ENCODE peak calls at places on chromosomes 16 and 17, in eight cellular contexts. One of them, this sample, is unnamed.

GRCh38 chr17:43380307-43380706 is 18.5 kb upstream of the ARL4D start:
- DNase-seq in psoas muscle: no peak
- DNase-seq in stimulated activated naive CD8-positive, alpha-beta T cell treated with anti-CD3 and anti-CD28 coated beads, Interleukin-15, amount 100 ng/mL, for 72 hours: no peak
- DNase-seq in HS-5: no peak
- DNase-seq in HFFc6: no peak
- DNase-seq in A172: no peak
- DNase-seq in midbrain: no peak
- DNase-seq in T-helper 17 cell: no peak
- DNase-seq in this sample: no peak

GRCh38 chr16:10862432-10862831 is 14.6 kb upstream of the CIITA start:
- DNase-seq in psoas muscle: no peak
- DNase-seq in stimulated activated naive CD8-positive, alpha-beta T cell treated with anti-CD3 and anti-CD28 coated beads, Interleukin-15, amount 100 ng/mL, for 72 hours: no peak
- DNase-seq in HS-5: peak; percentile 90
- DNase-seq in HFFc6: peak; percentile 49
- DNase-seq in A172: peak; percentile 95
- DNase-seq in midbrain: no peak
- DNase-seq in T-helper 17 cell: no peak
- DNase-seq in this sample: peak; percentile 26

GRCh38 chr16:22641030-22641671 is 130.5 kb downstream of the NPIPB5 start:
- DNase-seq in psoas muscle: no peak
- DNase-seq in stimulated activated naive CD8-positive, alpha-beta T cell treated with anti-CD3 and anti-CD28 coated beads, Interleukin-15, amount 100 ng/mL, for 72 hours: no peak
- DNase-seq in HS-5: no peak
- DNase-seq in HFFc6: peak; percentile 41
- DNase-seq in A172: peak; percentile 21
- DNase-seq in midbrain: no peak
- DNase-seq in T-helper 17 cell: no peak
- DNase-seq in this sample: peak; percentile 32

GRCh38 chr17:58324409-58325288 is 3.9 kb downstream of the TSPOAP1 start:
- DNase-seq in psoas muscle: peak; percentile 75
- DNase-seq in stimulated activated naive CD8-positive, alpha-beta T cell treated with anti-CD3 and anti-CD28 coated beads, Interleukin-15, amount 100 ng/mL, for 72 hours: peak; percentile 48
- DNase-seq in HS-5: no peak
- DNase-seq in HFFc6: no peak
- DNase-seq in A172: no peak
- DNase-seq in midbrain: peak; percentile 24
- DNase-seq in T-helper 17 cell: no peak
- DNase-seq in this sample: peak; percentile 42

GRCh38 chr16:77157346-77157745 is 33.6 kb upstream of the MON1B start:
- DNase-seq in psoas muscle: no peak
- DNase-seq in stimulated activated naive CD8-positive, alpha-beta T cell treated with anti-CD3 and anti-CD28 coated beads, Interleukin-15, amount 100 ng/mL, for 72 hours: no peak
- DNase-seq in HS-5: no peak
- DNase-seq in HFFc6: no peak
- DNase-seq in A172: no peak
- DNase-seq in midbrain: no peak
- DNase-seq in T-helper 17 cell: no peak
- DNase-seq in this sample: no peak

GRCh38 chr16:69448470-69449193 is 24.2 kb downstream of the CYB5B start:
- DNase-seq in psoas muscle: no peak
- DNase-seq in stimulated activated naive CD8-positive, alpha-beta T cell treated with anti-CD3 and anti-CD28 coated beads, Interleukin-15, amount 100 ng/mL, for 72 hours: no peak
- DNase-seq in HS-5: no peak
- DNase-seq in HFFc6: peak; percentile 56
- DNase-seq in A172: no peak
- DNase-seq in midbrain: no peak
- DNase-seq in T-helper 17 cell: no peak
- DNase-seq in this sample: no peak

GRCh38 chr16:87190288-87191240 is 126.6 kb downstream of the C16orf95 start:
- DNase-seq in psoas muscle: no peak
- DNase-seq in stimulated activated naive CD8-positive, alpha-beta T cell treated with anti-CD3 and anti-CD28 coated beads, Interleukin-15, amount 100 ng/mL, for 72 hours: no peak
- DNase-seq in HS-5: no peak
- DNase-seq in HFFc6: no peak
- DNase-seq in A172: peak; percentile 59
- DNase-seq in midbrain: no peak
- DNase-seq in T-helper 17 cell: no peak
- DNase-seq in this sample: peak; percentile 41

GRCh38 chr17:40671282-40671681 is 6.3 kb upstream of the KRT222 start:
- DNase-seq in psoas muscle: no peak
- DNase-seq in stimulated activated naive CD8-positive, alpha-beta T cell treated with anti-CD3 and anti-CD28 coated beads, Interleukin-15, amount 100 ng/mL, for 72 hours: no peak
- DNase-seq in HS-5: no peak
- DNase-seq in HFFc6: no peak
- DNase-seq in A172: no peak
- DNase-seq in midbrain: no peak
- DNase-seq in T-helper 17 cell: no peak
- DNase-seq in this sample: no peak

GRCh38 chr17:36942631-36943125 is 5.4 kb downstream of the LHX1 start:
- DNase-seq in psoas muscle: no peak
- DNase-seq in stimulated activated naive CD8-positive, alpha-beta T cell treated with anti-CD3 and anti-CD28 coated beads, Interleukin-15, amount 100 ng/mL, for 72 hours: peak; percentile 30
- DNase-seq in HS-5: no peak
- DNase-seq in HFFc6: no peak
- DNase-seq in A172: no peak
- DNase-seq in midbrain: no peak
- DNase-seq in T-helper 17 cell: no peak
- DNase-seq in this sample: no peak

GRCh38 chr16:18802755-18803218 is 1.4 kb upstream of the ARL6IP1 start:
- DNase-seq in psoas muscle: no peak
- DNase-seq in stimulated activated naive CD8-positive, alpha-beta T cell treated with anti-CD3 and anti-CD28 coated beads, Interleukin-15, amount 100 ng/mL, for 72 hours: no peak
- DNase-seq in HS-5: no peak
- DNase-seq in HFFc6: no peak
- DNase-seq in A172: no peak
- DNase-seq in midbrain: no peak
- DNase-seq in T-helper 17 cell: no peak
- DNase-seq in this sample: no peak

GRCh38 chr16:48384305-48384981 is 770 bp downstream of the SIAH1 start:
- DNase-seq in psoas muscle: peak; percentile 80
- DNase-seq in stimulated activated naive CD8-positive, alpha-beta T cell treated with anti-CD3 and anti-CD28 coated beads, Interleukin-15, amount 100 ng/mL, for 72 hours: peak; percentile 34
- DNase-seq in HS-5: no peak
- DNase-seq in HFFc6: no peak
- DNase-seq in A172: peak; percentile 22
- DNase-seq in midbrain: peak; percentile 51
- DNase-seq in T-helper 17 cell: peak; percentile 37
- DNase-seq in this sample: peak; percentile 47

GRCh38 chr17:37527249-37527851 is 37.7 kb downstream of the DUSP14 start:
- DNase-seq in psoas muscle: no peak
- DNase-seq in stimulated activated naive CD8-positive, alpha-beta T cell treated with anti-CD3 and anti-CD28 coated beads, Interleukin-15, amount 100 ng/mL, for 72 hours: no peak
- DNase-seq in HS-5: no peak
- DNase-seq in HFFc6: peak; percentile 64
- DNase-seq in A172: peak; percentile 49
- DNase-seq in midbrain: peak; percentile 12
- DNase-seq in T-helper 17 cell: no peak
- DNase-seq in this sample: peak; percentile 70

GRCh38 chr16:89444151-89444723 is 46.1 kb downstream of the ANKRD11 start:
- DNase-seq in psoas muscle: no peak
- DNase-seq in stimulated activated naive CD8-positive, alpha-beta T cell treated with anti-CD3 and anti-CD28 coated beads, Interleukin-15, amount 100 ng/mL, for 72 hours: no peak
- DNase-seq in HS-5: no peak
- DNase-seq in HFFc6: no peak
- DNase-seq in A172: no peak
- DNase-seq in midbrain: no peak
- DNase-seq in T-helper 17 cell: no peak
- DNase-seq in this sample: no peak

GRCh38 chr17:44926841-44927525 is 11.7 kb upstream of the GFAP start:
- DNase-seq in psoas muscle: no peak
- DNase-seq in stimulated activated naive CD8-positive, alpha-beta T cell treated with anti-CD3 and anti-CD28 coated beads, Interleukin-15, amount 100 ng/mL, for 72 hours: no peak
- DNase-seq in HS-5: no peak
- DNase-seq in HFFc6: no peak
- DNase-seq in A172: no peak
- DNase-seq in midbrain: no peak
- DNase-seq in T-helper 17 cell: no peak
- DNase-seq in this sample: no peak

GRCh38 chr17:2102931-2103398 is 48.1 kb downstream of the HIC1 start:
- DNase-seq in psoas muscle: no peak
- DNase-seq in stimulated activated naive CD8-positive, alpha-beta T cell treated with anti-CD3 and anti-CD28 coated beads, Interleukin-15, amount 100 ng/mL, for 72 hours: no peak
- DNase-seq in HS-5: peak; percentile 53
- DNase-seq in HFFc6: peak; percentile 78
- DNase-seq in A172: peak; percentile 77
- DNase-seq in midbrain: no peak
- DNase-seq in T-helper 17 cell: no peak
- DNase-seq in this sample: no peak

GRCh38 chr16:19419691-19420060 is 2.0 kb downstream of the TMC5 start:
- DNase-seq in psoas muscle: no peak
- DNase-seq in stimulated activated naive CD8-positive, alpha-beta T cell treated with anti-CD3 and anti-CD28 coated beads, Interleukin-15, amount 100 ng/mL, for 72 hours: no peak
- DNase-seq in HS-5: peak; percentile 25
- DNase-seq in HFFc6: no peak
- DNase-seq in A172: peak; percentile 91
- DNase-seq in midbrain: no peak
- DNase-seq in T-helper 17 cell: no peak
- DNase-seq in this sample: no peak

GRCh38 chr16:12311309-12311708 is 334.8 kb downstream of the SNX29 start:
- DNase-seq in psoas muscle: no peak
- DNase-seq in stimulated activated naive CD8-positive, alpha-beta T cell treated with anti-CD3 and anti-CD28 coated beads, Interleukin-15, amount 100 ng/mL, for 72 hours: no peak
- DNase-seq in HS-5: no peak
- DNase-seq in HFFc6: no peak
- DNase-seq in A172: no peak
- DNase-seq in midbrain: no peak
- DNase-seq in T-helper 17 cell: no peak
- DNase-seq in this sample: no peak

GRCh38 chr16:64434526-64435069 is 687.3 kb downstream of the CDH11 start:
- DNase-seq in psoas muscle: no peak
- DNase-seq in stimulated activated naive CD8-positive, alpha-beta T cell treated with anti-CD3 and anti-CD28 coated beads, Interleukin-15, amount 100 ng/mL, for 72 hours: no peak
- DNase-seq in HS-5: no peak
- DNase-seq in HFFc6: no peak
- DNase-seq in A172: no peak
- DNase-seq in midbrain: no peak
- DNase-seq in T-helper 17 cell: no peak
- DNase-seq in this sample: no peak

GRCh38 chr17:13346996-13347762 is 254.6 kb downstream of the HS3ST3A1 start:
- DNase-seq in psoas muscle: no peak
- DNase-seq in stimulated activated naive CD8-positive, alpha-beta T cell treated with anti-CD3 and anti-CD28 coated beads, Interleukin-15, amount 100 ng/mL, for 72 hours: no peak
- DNase-seq in HS-5: peak; percentile 98
- DNase-seq in HFFc6: peak; percentile 99
- DNase-seq in A172: peak; percentile 100
- DNase-seq in midbrain: no peak
- DNase-seq in T-helper 17 cell: no peak
- DNase-seq in this sample: peak; percentile 96

GRCh38 chr17:67390646-67391480 is 13.8 kb downstream of the PITPNC1 start:
- DNase-seq in psoas muscle: no peak
- DNase-seq in stimulated activated naive CD8-positive, alpha-beta T cell treated with anti-CD3 and anti-CD28 coated beads, Interleukin-15, amount 100 ng/mL, for 72 hours: peak; percentile 85
- DNase-seq in HS-5: peak; percentile 90
- DNase-seq in HFFc6: peak; percentile 93
- DNase-seq in A172: peak; percentile 96
- DNase-seq in midbrain: peak; percentile 57
- DNase-seq in T-helper 17 cell: no peak
- DNase-seq in this sample: peak; percentile 58

GRCh38 chr17:44095647-44096496 is 25.3 kb downstream of the G6PC3 start:
- DNase-seq in psoas muscle: peak; percentile 82
- DNase-seq in stimulated activated naive CD8-positive, alpha-beta T cell treated with anti-CD3 and anti-CD28 coated beads, Interleukin-15, amount 100 ng/mL, for 72 hours: no peak
- DNase-seq in HS-5: peak; percentile 50
- DNase-seq in HFFc6: peak; percentile 88
- DNase-seq in A172: peak; percentile 98
- DNase-seq in midbrain: peak; percentile 68
- DNase-seq in T-helper 17 cell: no peak
- DNase-seq in this sample: peak; percentile 82

GRCh38 chr17:54781389-54781788 is 119.3 kb upstream of the TOM1L1 start:
- DNase-seq in psoas muscle: no peak
- DNase-seq in stimulated activated naive CD8-positive, alpha-beta T cell treated with anti-CD3 and anti-CD28 coated beads, Interleukin-15, amount 100 ng/mL, for 72 hours: no peak
- DNase-seq in HS-5: no peak
- DNase-seq in HFFc6: no peak
- DNase-seq in A172: no peak
- DNase-seq in midbrain: no peak
- DNase-seq in T-helper 17 cell: no peak
- DNase-seq in this sample: no peak

GRCh38 chr17:50904522-50905459 is 38.6 kb upstream of the TOB1 start:
- DNase-seq in psoas muscle: peak; percentile 68
- DNase-seq in stimulated activated naive CD8-positive, alpha-beta T cell treated with anti-CD3 and anti-CD28 coated beads, Interleukin-15, amount 100 ng/mL, for 72 hours: peak; percentile 38
- DNase-seq in HS-5: no peak
- DNase-seq in HFFc6: no peak
- DNase-seq in A172: no peak
- DNase-seq in midbrain: peak; percentile 81
- DNase-seq in T-helper 17 cell: no peak
- DNase-seq in this sample: no peak

GRCh38 chr16:19027416-19027815 is 40.0 kb upstream of the COQ7 start:
- DNase-seq in psoas muscle: no peak
- DNase-seq in stimulated activated naive CD8-positive, alpha-beta T cell treated with anti-CD3 and anti-CD28 coated beads, Interleukin-15, amount 100 ng/mL, for 72 hours: no peak
- DNase-seq in HS-5: no peak
- DNase-seq in HFFc6: no peak
- DNase-seq in A172: no peak
- DNase-seq in midbrain: no peak
- DNase-seq in T-helper 17 cell: no peak
- DNase-seq in this sample: no peak

GRCh38 chr16:69921125-69921524 is 30.0 kb upstream of the CLEC18A start:
- DNase-seq in psoas muscle: no peak
- DNase-seq in stimulated activated naive CD8-positive, alpha-beta T cell treated with anti-CD3 and anti-CD28 coated beads, Interleukin-15, amount 100 ng/mL, for 72 hours: no peak
- DNase-seq in HS-5: no peak
- DNase-seq in HFFc6: no peak
- DNase-seq in A172: no peak
- DNase-seq in midbrain: peak; percentile 9
- DNase-seq in T-helper 17 cell: no peak
- DNase-seq in this sample: no peak

GRCh38 chr17:77571141-77571540 is 387.4 kb upstream of the TNRC6C start:
- DNase-seq in psoas muscle: no peak
- DNase-seq in stimulated activated naive CD8-positive, alpha-beta T cell treated with anti-CD3 and anti-CD28 coated beads, Interleukin-15, amount 100 ng/mL, for 72 hours: no peak
- DNase-seq in HS-5: no peak
- DNase-seq in HFFc6: no peak
- DNase-seq in A172: no peak
- DNase-seq in midbrain: no peak
- DNase-seq in T-helper 17 cell: no peak
- DNase-seq in this sample: no peak

GRCh38 chr16:89711601-89712475 is 8.9 kb downstream of the VPS9D1 start:
- DNase-seq in psoas muscle: no peak
- DNase-seq in stimulated activated naive CD8-positive, alpha-beta T cell treated with anti-CD3 and anti-CD28 coated beads, Interleukin-15, amount 100 ng/mL, for 72 hours: peak; percentile 89
- DNase-seq in HS-5: no peak
- DNase-seq in HFFc6: peak; percentile 55
- DNase-seq in A172: no peak
- DNase-seq in midbrain: no peak
- DNase-seq in T-helper 17 cell: peak; percentile 64
- DNase-seq in this sample: peak; percentile 65

GRCh38 chr17:57663326-57664070 is 81.6 kb downstream of the CCDC182 start:
- DNase-seq in psoas muscle: no peak
- DNase-seq in stimulated activated naive CD8-positive, alpha-beta T cell treated with anti-CD3 and anti-CD28 coated beads, Interleukin-15, amount 100 ng/mL, for 72 hours: no peak
- DNase-seq in HS-5: no peak
- DNase-seq in HFFc6: no peak
- DNase-seq in A172: no peak
- DNase-seq in midbrain: peak; percentile 38
- DNase-seq in T-helper 17 cell: no peak
- DNase-seq in this sample: no peak

GRCh38 chr17:40328386-40328766 is 19.4 kb downstream of the RARA start:
- DNase-seq in psoas muscle: no peak
- DNase-seq in stimulated activated naive CD8-positive, alpha-beta T cell treated with anti-CD3 and anti-CD28 coated beads, Interleukin-15, amount 100 ng/mL, for 72 hours: no peak
- DNase-seq in HS-5: no peak
- DNase-seq in HFFc6: no peak
- DNase-seq in A172: no peak
- DNase-seq in midbrain: no peak
- DNase-seq in T-helper 17 cell: no peak
- DNase-seq in this sample: no peak

GRCh38 chr16:50711862-50712567 is 18.6 kb downstream of the NOD2 start:
- DNase-seq in psoas muscle: peak; percentile 91
- DNase-seq in stimulated activated naive CD8-positive, alpha-beta T cell treated with anti-CD3 and anti-CD28 coated beads, Interleukin-15, amount 100 ng/mL, for 72 hours: no peak
- DNase-seq in HS-5: no peak
- DNase-seq in HFFc6: no peak
- DNase-seq in A172: no peak
- DNase-seq in midbrain: peak; percentile 69
- DNase-seq in T-helper 17 cell: no peak
- DNase-seq in this sample: no peak

GRCh38 chr16:61323456-61323855 is 712.8 kb downstream of the CDH8 start:
- DNase-seq in psoas muscle: no peak
- DNase-seq in stimulated activated naive CD8-positive, alpha-beta T cell treated with anti-CD3 and anti-CD28 coated beads, Interleukin-15, amount 100 ng/mL, for 72 hours: no peak
- DNase-seq in HS-5: no peak
- DNase-seq in HFFc6: no peak
- DNase-seq in A172: no peak
- DNase-seq in midbrain: no peak
- DNase-seq in T-helper 17 cell: no peak
- DNase-seq in this sample: no peak

GRCh38 chr17:40597168-40598020 is 32.1 kb upstream of the CCR7 start:
- DNase-seq in psoas muscle: no peak
- DNase-seq in stimulated activated naive CD8-positive, alpha-beta T cell treated with anti-CD3 and anti-CD28 coated beads, Interleukin-15, amount 100 ng/mL, for 72 hours: no peak
- DNase-seq in HS-5: no peak
- DNase-seq in HFFc6: no peak
- DNase-seq in A172: no peak
- DNase-seq in midbrain: no peak
- DNase-seq in T-helper 17 cell: no peak
- DNase-seq in this sample: no peak

GRCh38 chr17:47895254-47895855 is 681 bp upstream of the SP2 start:
- DNase-seq in psoas muscle: no peak
- DNase-seq in stimulated activated naive CD8-positive, alpha-beta T cell treated with anti-CD3 and anti-CD28 coated beads, Interleukin-15, amount 100 ng/mL, for 72 hours: no peak
- DNase-seq in HS-5: no peak
- DNase-seq in HFFc6: peak; percentile 15
- DNase-seq in A172: peak; percentile 22
- DNase-seq in midbrain: peak; percentile 53
- DNase-seq in T-helper 17 cell: no peak
- DNase-seq in this sample: peak; percentile 18

GRCh38 chr17:38459556-38459955 is 31.3 kb downstream of the ARHGAP23 start:
- DNase-seq in psoas muscle: no peak
- DNase-seq in stimulated activated naive CD8-positive, alpha-beta T cell treated with anti-CD3 and anti-CD28 coated beads, Interleukin-15, amount 100 ng/mL, for 72 hours: no peak
- DNase-seq in HS-5: no peak
- DNase-seq in HFFc6: no peak
- DNase-seq in A172: no peak
- DNase-seq in midbrain: no peak
- DNase-seq in T-helper 17 cell: no peak
- DNase-seq in this sample: no peak